ENCODE peak calls at places on chromosomes 16 and 17, in five cellular contexts. T is lung, B is pancreas, I is uterus, U is cardiac fibroblast. Q is an unnamed sample.

GRCh38 chr17:249236-249993 is 68.0 kb upstream of the DOC2B start:
- DNase-seq in T (no peak), B (no peak), I (peak; percentile 6), U (no peak), Q (no peak)

GRCh38 chr17:31524926-31525800 is 133.7 kb downstream of the RAB11FIP4 start:
- DNase-seq in T (peak; percentile 89), B (peak; percentile 77), I (peak; percentile 69), U (peak; percentile 96), Q (peak; percentile 87)

GRCh38 chr17:81295678-81296381 is 723 bp upstream of the SLC38A10 start:
- DNase-seq in T (peak; percentile 60), B (peak; percentile 85), I (no peak), U (peak; percentile 57), Q (peak; percentile 75)

GRCh38 chr16:84278333-84278732 is 16.3 kb upstream of the WFDC1 start:
- DNase-seq in T (no peak), B (no peak), I (no peak), U (no peak), Q (no peak)

GRCh38 chr17:68356520-68356919 is 65.2 kb downstream of the ARSG start:
- DNase-seq in T (no peak), B (no peak), I (no peak), U (no peak), Q (peak; percentile 58)

GRCh38 chr16:74998481-74999207 is at the start of gene ZNRF1:
- DNase-seq in T (peak; percentile 84), B (peak; percentile 75), I (peak; percentile 90), U (peak; percentile 87), Q (peak; percentile 97)

GRCh38 chr16:54026456-54026855 is 260.1 kb downstream of the IRX3 start:
- DNase-seq in T (no peak), B (no peak), I (no peak), U (peak; percentile 23), Q (no peak)

GRCh38 chr17:9307313-9307998 is 268.2 kb downstream of the STX8 start:
- DNase-seq in T (no peak), B (no peak), I (no peak), U (peak; percentile 16), Q (no peak)

GRCh38 chr16:59573528-59574271 is 839.6 kb upstream of the GOT2 start:
- DNase-seq in T (no peak), B (no peak), I (no peak), U (peak; percentile 27), Q (no peak)

GRCh38 chr17:37438141-37438540 is 31.5 kb downstream of the TADA2A start:
- DNase-seq in T (no peak), B (no peak), I (no peak), U (no peak), Q (no peak)
- TF ChIP-seq CTCF in T (no peak), B (no peak), I (no peak), U (no peak), Q (no peak)

GRCh38 chr16:70702624-70703023 is 16.8 kb upstream of the MTSS2 start:
- DNase-seq in T (no peak), B (no peak), I (no peak), U (no peak), Q (no peak)

GRCh38 chr16:70704586-70704985 is 18.7 kb upstream of the MTSS2 start:
- DNase-seq in T (no peak), B (no peak), I (peak; percentile 27), U (no peak), Q (no peak)

GRCh38 chr16:70701998-70702397 is 16.1 kb upstream of the MTSS2 start:
- DNase-seq in T (no peak), B (no peak), I (no peak), U (no peak), Q (no peak)

GRCh38 chr16:70703835-70704381 is 18.1 kb upstream of the MTSS2 start:
- DNase-seq in T (no peak), B (no peak), I (no peak), U (no peak), Q (no peak)

DNA sequence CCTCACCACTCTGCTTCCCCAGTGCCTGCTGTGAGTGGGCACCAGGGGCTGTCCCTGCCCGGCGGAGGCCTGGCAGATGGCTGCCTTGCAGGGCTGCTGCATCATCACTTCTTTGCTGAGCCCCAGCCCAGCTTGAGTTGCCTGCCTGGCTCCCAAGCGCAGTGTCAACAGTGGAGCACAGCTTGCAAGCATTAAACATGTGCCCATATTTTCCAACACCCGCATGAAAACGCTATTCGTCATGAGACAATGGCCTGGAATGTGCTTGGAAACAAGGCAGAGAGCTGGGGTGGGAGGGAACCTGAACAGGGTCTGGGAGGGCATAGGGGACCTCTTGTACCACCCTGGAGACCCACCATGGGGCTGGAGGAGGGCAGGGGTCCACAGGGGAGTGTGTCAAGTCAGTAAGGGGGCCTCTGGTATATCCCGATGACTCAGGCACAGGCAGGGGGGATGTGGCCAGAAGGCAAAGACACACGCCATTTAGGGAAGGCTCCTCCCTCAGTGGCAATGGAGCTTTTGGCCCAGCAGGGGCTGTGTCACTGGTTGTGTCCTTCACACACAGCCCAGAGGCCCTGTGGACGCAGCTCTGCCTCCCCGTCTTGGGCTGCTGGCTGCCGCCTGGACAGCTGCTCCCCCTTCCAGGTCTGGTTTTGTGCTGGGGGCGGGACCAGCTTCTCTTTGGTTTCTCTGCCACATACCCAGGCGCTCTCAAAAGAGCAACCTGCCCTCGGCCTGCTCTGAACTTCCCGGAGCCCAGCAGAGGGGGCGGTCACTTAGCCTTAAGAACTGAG is 17.4 kb upstream of the MTSS2 start:
- DNase-seq in T (no peak), B (peak; percentile 32), I (peak; percentile 70), U (peak; percentile 66), Q (no peak)
- TF ChIP-seq CTCF in T (no peak), B (no peak), I (peak; percentile 30), U (peak; percentile 26), Q (no peak)

DNA sequence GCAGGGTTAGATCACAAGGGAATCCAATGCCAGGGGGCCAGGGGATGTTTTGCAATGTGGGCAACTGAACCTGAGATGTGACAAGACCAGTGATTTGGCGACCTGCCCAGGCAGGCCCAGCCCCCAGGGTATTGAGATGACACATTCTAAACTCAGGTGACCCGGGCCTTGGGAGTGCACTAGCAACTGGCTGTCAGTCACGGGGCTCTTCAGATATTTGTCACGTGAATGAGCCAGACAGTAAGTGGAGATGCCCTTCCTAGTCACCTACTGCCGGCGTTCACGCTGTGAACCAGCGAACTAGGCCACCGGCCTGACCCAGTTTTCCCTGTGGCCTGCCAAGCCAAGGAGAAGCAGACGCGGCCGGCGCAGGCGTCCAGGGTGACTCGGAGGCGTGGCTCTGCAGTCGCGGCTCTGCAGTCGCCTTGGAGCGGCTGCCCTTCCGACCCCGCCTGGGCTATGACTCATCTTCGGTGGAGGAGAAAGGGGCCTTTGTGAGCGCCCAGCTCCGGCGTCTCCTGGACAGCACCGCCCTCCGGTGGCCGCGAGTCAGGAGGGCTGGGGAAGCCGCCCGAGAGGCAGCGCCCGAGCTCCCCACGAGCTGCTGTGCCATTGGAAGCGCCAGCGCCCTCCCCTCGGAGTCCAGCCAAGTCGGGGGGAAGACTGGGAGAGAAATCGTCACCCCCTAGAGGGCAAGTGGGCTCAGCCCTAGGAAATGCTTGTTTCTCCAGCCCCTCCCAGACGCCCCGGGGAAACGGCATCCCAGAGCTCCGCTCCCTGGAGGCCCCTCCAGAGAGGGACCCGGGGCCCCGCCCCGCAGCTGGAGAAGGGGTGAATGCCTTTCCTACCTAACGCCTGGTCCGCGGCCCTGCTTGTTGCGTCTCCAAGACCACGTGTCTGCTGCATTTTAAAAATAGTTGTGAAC is 38.8 kb downstream of the WSB1 start:
- DNase-seq in T (peak; percentile 99), B (peak; percentile 99), I (peak; percentile 99), U (peak; percentile 99), Q (peak; percentile 86)
- TF ChIP-seq CTCF in T (peak; percentile 87), B (peak; percentile 88), I (peak; percentile 89), U (peak; percentile 84), Q (peak; percentile 63)

DNA sequence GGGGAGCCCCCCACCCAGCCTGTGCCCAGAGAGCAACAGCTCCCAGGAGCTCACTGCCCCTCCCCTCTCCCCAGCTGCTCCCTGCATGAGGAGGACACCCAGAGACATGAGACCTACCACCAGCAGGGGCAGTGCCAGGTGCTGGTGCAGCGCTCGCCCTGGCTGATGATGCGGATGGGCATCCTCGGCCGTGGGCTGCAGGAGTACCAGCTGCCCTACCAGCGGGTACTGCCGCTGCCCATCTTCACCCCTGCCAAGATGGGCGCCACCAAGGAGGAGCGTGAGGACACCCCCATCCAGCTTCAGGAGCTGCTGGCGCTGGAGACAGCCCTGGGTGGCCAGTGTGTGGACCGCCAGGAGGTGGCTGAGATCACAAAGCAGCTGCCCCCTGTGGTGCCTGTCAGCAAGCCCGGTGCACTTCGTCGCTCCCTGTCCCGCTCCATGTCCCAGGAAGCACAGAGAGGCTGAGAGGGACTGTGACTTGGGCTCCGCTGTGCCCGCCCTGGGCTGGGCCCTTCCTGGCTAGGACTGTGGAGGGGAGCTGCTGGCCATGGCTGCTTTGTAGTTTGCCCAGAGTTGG is 583 bp downstream of the TCAP start:
- DNase-seq in T (no peak), B (no peak), I (no peak), U (no peak), Q (no peak)
- TF ChIP-seq CTCF in T (no peak), B (no peak), I (no peak), U (no peak), Q (no peak)

DNA sequence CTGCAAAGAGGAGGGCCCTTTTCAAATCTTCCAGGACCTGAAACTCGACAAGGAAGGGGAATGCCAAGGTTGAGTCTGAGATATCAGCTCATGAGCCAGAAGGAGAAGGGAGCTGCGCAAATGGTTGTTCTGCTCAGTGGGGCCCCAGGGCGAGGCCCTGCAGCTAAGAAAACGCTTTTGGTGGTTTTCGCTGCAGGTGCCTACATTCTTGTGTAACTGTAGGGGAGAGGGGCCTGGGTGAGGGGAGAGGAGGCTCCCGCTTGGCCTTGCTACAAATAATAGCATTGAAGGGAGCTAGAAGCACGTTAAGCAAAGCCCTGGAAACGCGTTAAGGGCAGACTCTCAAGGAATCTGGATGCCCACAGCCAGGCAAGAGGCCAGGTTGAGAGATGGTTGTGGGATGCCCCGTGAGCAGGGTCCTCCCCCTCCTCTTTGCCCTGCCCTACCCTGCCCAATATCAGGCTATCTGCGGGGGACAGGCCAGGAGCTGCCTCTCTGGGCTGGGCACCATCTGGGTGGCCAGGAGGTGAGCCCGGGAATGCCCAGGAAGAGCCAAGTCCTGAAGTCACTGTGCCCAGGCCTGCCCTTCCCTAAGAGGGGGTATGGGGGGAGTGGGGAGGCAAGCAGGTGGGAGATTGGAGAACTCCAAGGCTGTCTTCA is 21.9 kb downstream of the GPR142 start:
- DNase-seq in T (no peak), B (no peak), I (no peak), U (no peak), Q (no peak)
- TF ChIP-seq CTCF in T (no peak), B (no peak), I (no peak), U (no peak), Q (no peak)

GRCh38 chr17:28747046-28747691 is 3.4 kb downstream of the TRAF4 start:
- DNase-seq in T (peak; percentile 91), B (peak; percentile 88), I (no peak), U (no peak), Q (no peak)
- TF ChIP-seq CTCF in T (no peak), B (no peak), I (no peak), U (no peak), Q (no peak)

DNA sequence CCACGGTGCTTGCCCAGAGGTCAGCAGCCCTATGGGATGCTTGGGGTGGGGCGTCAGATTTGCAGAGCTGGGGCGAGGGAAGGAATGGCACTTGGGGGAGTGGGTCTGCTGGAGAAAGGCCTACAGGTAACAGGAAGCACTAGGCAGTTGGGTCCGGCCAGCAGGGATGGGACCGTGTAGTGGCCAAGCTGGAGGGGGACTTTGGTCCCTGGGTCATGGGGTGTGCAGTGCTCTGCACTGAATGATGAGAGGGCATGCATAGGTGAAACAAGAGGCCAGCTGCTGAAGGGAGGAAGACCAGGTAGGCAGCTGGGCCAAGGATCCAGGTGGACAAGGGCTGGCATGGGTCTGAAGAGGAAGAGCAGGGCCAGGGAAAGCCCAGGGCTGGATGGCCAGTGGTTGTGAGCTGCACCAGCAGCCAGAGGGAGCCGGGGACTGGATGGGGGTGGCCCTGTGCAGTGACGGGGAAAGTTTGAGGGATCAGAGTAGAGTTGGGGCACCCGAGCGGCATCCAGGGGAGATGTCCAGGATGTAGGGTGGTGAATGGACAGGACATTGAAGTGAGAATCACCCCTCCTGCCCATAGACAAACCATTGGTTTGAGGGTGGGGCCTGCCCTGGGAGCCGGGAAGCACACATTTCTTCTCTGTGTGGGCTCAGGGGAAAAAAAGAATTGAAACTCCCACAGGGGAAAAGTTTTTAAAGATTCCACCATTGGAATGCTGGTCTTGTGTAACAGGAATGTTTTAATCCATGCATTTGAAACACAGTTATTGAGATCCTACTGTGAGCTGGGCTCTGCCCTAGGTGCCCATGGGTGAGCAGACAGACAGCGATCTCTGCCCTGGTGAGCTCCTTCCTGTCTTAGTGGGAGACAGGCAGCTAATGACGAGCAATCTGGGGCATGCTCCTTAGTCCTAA is 25.1 kb downstream of the RAI1 start:
- DNase-seq in T (no peak), B (no peak), I (no peak), U (no peak), Q (no peak)
- TF ChIP-seq CTCF in T (no peak), B (no peak), I (no peak), U (no peak), Q (no peak)